ENCODE peak calls at places on chromosome X, in six cellular contexts. O, D, Z, X, C and E are unnamed samples.
A peak's percentile ranks its signal among the peaks of the same experiment; 100 is the strongest.

GRCh38 chrX:54166915-54167314 is 16.1 kb downstream of the FAM120C start:
- DNase-seq in O (no peak), D (no peak), Z (no peak), X (no peak), C (no peak), E (no peak)

GRCh38 chrX:39705299-39705698 is 392.5 kb downstream of the BCOR start:
- DNase-seq in O (no peak), D (peak; percentile 77), Z (peak; percentile 13), X (peak; percentile 78), C (peak; percentile 27), E (peak; percentile 17)

GRCh38 chrX:3771756-3772155 is 58.3 kb upstream of the PRKX start:
- DNase-seq in O (no peak), D (no peak), Z (no peak), X (no peak), C (no peak), E (no peak)

GRCh38 chrX:19904778-19905367 is 17.5 kb upstream of the SH3KBP1 start:
- DNase-seq in O (no peak), D (peak; percentile 61), Z (peak; percentile 59), X (peak; percentile 38), C (no peak), E (peak; percentile 49)

GRCh38 chrX:153924149-153924861 is 1.8 kb downstream of the ARHGAP4 start:
- DNase-seq in O (no peak), D (peak; percentile 65), Z (no peak), X (peak; percentile 38), C (no peak), E (no peak)

GRCh38 chrX:8042304-8042703 is 115.1 kb upstream of the PNPLA4 start:
- DNase-seq in O (no peak), D (no peak), Z (peak; percentile 38), X (no peak), C (no peak), E (no peak)

GRCh38 chrX:154411322-154411980 is at the start of gene TAFAZZIN:
- DNase-seq in O (no peak), D (peak; percentile 86), Z (peak; percentile 68), X (no peak), C (peak; percentile 13), E (no peak)

GRCh38 chrX:18010251-18010650 is 149.2 kb upstream of the RAI2 start:
- DNase-seq in O (no peak), D (no peak), Z (no peak), X (no peak), C (no peak), E (peak; percentile 70)

GRCh38 chrX:2666491-2666890 is 24.6 kb upstream of the CD99 start:
- DNase-seq in O (no peak), D (no peak), Z (no peak), X (no peak), C (no peak), E (no peak)

GRCh38 chrX:132744470-132744869 is 214.0 kb downstream of the HS6ST2 start:
- DNase-seq in O (no peak), D (no peak), Z (no peak), X (no peak), C (no peak), E (no peak)

GRCh38 chrX:40260123-40260751 is 162.5 kb upstream of the BCOR start:
- DNase-seq in O (no peak), D (no peak), Z (no peak), X (no peak), C (no peak), E (no peak)

GRCh38 chrX:123990602-123991001 is 29.1 kb downstream of the STAG2 start:
- DNase-seq in O (no peak), D (no peak), Z (no peak), X (no peak), C (no peak), E (no peak)

GRCh38 chrX:18424482-18425198 is 768 bp upstream of the CDKL5 start:
- DNase-seq in O (no peak), D (peak; percentile 16), Z (peak; percentile 54), X (peak; percentile 1), C (no peak), E (peak; percentile 49)

GRCh38 chrX:46204721-46205422 is 340.3 kb downstream of the ZNF674 start:
- DNase-seq in O (no peak), D (no peak), Z (no peak), X (no peak), C (no peak), E (no peak)

GRCh38 chrX:69307736-69308135 is 142.5 kb upstream of the PJA1 start:
- DNase-seq in O (no peak), D (no peak), Z (no peak), X (no peak), C (no peak), E (no peak)

GRCh38 chrX:116873678-116874077 is 410.9 kb upstream of the CT83 start:
- DNase-seq in O (no peak), D (peak; percentile 36), Z (no peak), X (peak; percentile 41), C (peak; percentile 1), E (no peak)

GRCh38 chrX:94831364-94831763 is 1157.4 kb downstream of the FAM133A start:
- DNase-seq in O (no peak), D (no peak), Z (peak; percentile 49), X (no peak), C (no peak), E (peak; percentile 1)

GRCh38 chrX:31165241-31166035 is 93.6 kb upstream of the FTHL17 start:
- DNase-seq in O (no peak), D (no peak), Z (no peak), X (no peak), C (no peak), E (no peak)

GRCh38 chrX:5870238-5870637 is 358.4 kb downstream of the NLGN4X start:
- DNase-seq in O (no peak), D (no peak), Z (no peak), X (no peak), C (no peak), E (no peak)

GRCh38 chrX:132590350-132591026 is 101.7 kb upstream of the MBNL3 start:
- DNase-seq in O (no peak), D (no peak), Z (no peak), X (no peak), C (no peak), E (no peak)

GRCh38 chrX:30798810-30799209 is 90.2 kb downstream of the TAB3 start:
- DNase-seq in O (no peak), D (no peak), Z (no peak), X (no peak), C (no peak), E (no peak)

GRCh38 chrX:118507766-118508165 is 12.2 kb downstream of the DOCK11 start:
- DNase-seq in O (no peak), D (no peak), Z (no peak), X (no peak), C (no peak), E (no peak)

GRCh38 chrX:108735680-108736508 is 469 bp downstream of the IRS4 start:
- DNase-seq in O (no peak), D (peak; percentile 14), Z (peak; percentile 23), X (no peak), C (no peak), E (peak; percentile 22)